ENCODE peak calls at places on chromosomes 12 and 14, in eight cellular contexts. N is Panc1, V is endothelial cell, F is HEK293T, X is BE2C, M is amygdala, P is fibroblast of gingiva, Q is kidney glomerular epithelial cell. T is an unnamed sample.

GRCh38 chr12:52235822-52236291 is 2.8 kb downstream of the KRT7 start:
- DNase-seq in N (no peak), V (no peak), F (no peak), X (no peak), M (no peak), P (no peak), Q (no peak), T (no peak)

GRCh38 chr14:58160561-58160960 is 8.5 kb upstream of the ARMH4 start:
- DNase-seq in N (no peak), V (no peak), F (no peak), X (no peak), M (no peak), P (no peak), Q (peak), T (no peak)

GRCh38 chr12:6829532-6830220 is 1.5 kb downstream of the P3H3 start:
- DNase-seq in N (no peak), V (no peak), F (no peak), X (peak), M (no peak), P (peak), Q (no peak), T (no peak)

GRCh38 chr12:44930972-44931600 is 55.0 kb upstream of the NELL2 start:
- DNase-seq in N (no peak), V (no peak), F (peak), X (no peak), M (no peak), P (peak), Q (peak), T (peak)

GRCh38 chr14:95045255-95045701 is 112.1 kb downstream of the DICER1 start:
- DNase-seq in N (no peak), V (no peak), F (no peak), X (no peak), M (no peak), P (no peak), Q (no peak), T (peak)

GRCh38 chr12:132724506-132725220 is 14.0 kb downstream of the PGAM5 start:
- DNase-seq in N (no peak), V (no peak), F (no peak), X (no peak), M (no peak), P (no peak), Q (no peak), T (peak)

GRCh38 chr14:73526036-73526984 is 10.6 kb upstream of the ACOT1 start:
- DNase-seq in N (no peak), V (no peak), F (no peak), X (peak), M (no peak), P (peak), Q (no peak), T (no peak)

GRCh38 chr14:64763801-64764511 is 59.7 kb downstream of the PLEKHG3 start:
- DNase-seq in N (no peak), V (no peak), F (no peak), X (peak), M (no peak), P (no peak), Q (no peak), T (peak)

GRCh38 chr12:66132408-66132807 is 1.9 kb upstream of the LLPH start:
- DNase-seq in N (peak), V (no peak), F (no peak), X (no peak), M (no peak), P (peak), Q (peak), T (no peak)

GRCh38 chr14:104294983-104295680 is 156.7 kb downstream of the KIF26A start:
- DNase-seq in N (no peak), V (no peak), F (no peak), X (peak), M (no peak), P (no peak), Q (no peak), T (no peak)

GRCh38 chr14:20332386-20332945 is 613 bp downstream of the CCNB1IP1 start:
- DNase-seq in N (no peak), V (no peak), F (no peak), X (no peak), M (no peak), P (no peak), Q (peak), T (no peak)

GRCh38 chr14:104942586-104942985 is 17.9 kb downstream of the PLD4 start:
- DNase-seq in N (no peak), V (no peak), F (no peak), X (no peak), M (no peak), P (no peak), Q (no peak), T (no peak)

GRCh38 chr12:85358715-85359114 is 78.7 kb downstream of the ALX1 start:
- DNase-seq in N (no peak), V (no peak), F (no peak), X (no peak), M (no peak), P (no peak), Q (no peak), T (no peak)

GRCh38 chr12:30169839-30170591 is 386.3 kb upstream of the TMTC1 start:
- DNase-seq in N (no peak), V (peak), F (no peak), X (no peak), M (no peak), P (no peak), Q (no peak), T (peak)

GRCh38 chr12:25436206-25436912 is 116.7 kb downstream of the LMNTD1 start:
- DNase-seq in N (peak), V (peak), F (peak), X (peak), M (peak), P (peak), Q (peak), T (peak)

GRCh38 chr14:37708481-37708880 is 113.1 kb downstream of the TTC6 start:
- DNase-seq in N (no peak), V (no peak), F (no peak), X (no peak), M (no peak), P (no peak), Q (no peak), T (no peak)

GRCh38 chr14:77459072-77459723 is 1.3 kb downstream of the AHSA1 start:
- DNase-seq in N (no peak), V (peak), F (peak), X (peak), M (peak), P (peak), Q (peak), T (peak)

GRCh38 chr14:22379727-22380126 is 209.3 kb downstream of the DAD1 start:
- DNase-seq in N (no peak), V (no peak), F (no peak), X (no peak), M (no peak), P (no peak), Q (peak), T (no peak)